ENCODE peak calls at places on chromosome 7, in nine cellular contexts. One of them, this sample, is unnamed.

GRCh38 chr7:73741600-73741999 is 3.0 kb upstream of the ABHD11 start:
- DNase-seq in HepG2: no peak
- DNase-seq in CD4-positive, alpha-beta memory T cell: no peak
- DNase-seq in left lung: no peak
- DNase-seq in endothelial cell of umbilical vein: no peak
- DNase-seq in aorta: no peak
- DNase-seq in CD8-positive, alpha-beta memory T cell: no peak
- DNase-seq in fibroblast of lung: no peak
- DNase-seq in A549: no peak
- DNase-seq in this sample: no peak

GRCh38 chr7:129401228-129401967 is 32.8 kb upstream of the STRIP2 start:
- DNase-seq in A549: no peak
- DNase-seq in endothelial cell of umbilical vein: peak
- DNase-seq in CD4-positive, alpha-beta memory T cell: no peak
- DNase-seq in left lung: no peak
- DNase-seq in CD8-positive, alpha-beta memory T cell: no peak
- DNase-seq in HepG2: peak
- DNase-seq in fibroblast of lung: peak
- DNase-seq in aorta: no peak
- DNase-seq in this sample: no peak

GRCh38 chr7:31020652-31021051 is 31.5 kb upstream of the ADCYAP1R1 start:
- DNase-seq in A549: no peak
- DNase-seq in left lung: no peak
- DNase-seq in CD4-positive, alpha-beta memory T cell: no peak
- DNase-seq in HepG2: no peak
- DNase-seq in fibroblast of lung: no peak
- DNase-seq in CD8-positive, alpha-beta memory T cell: no peak
- DNase-seq in aorta: peak
- DNase-seq in endothelial cell of umbilical vein: no peak
- DNase-seq in this sample: no peak

GRCh38 chr7:139748936-139749335 is 28.9 kb downstream of the HIPK2 start:
- DNase-seq in CD8-positive, alpha-beta memory T cell: no peak
- DNase-seq in aorta: no peak
- DNase-seq in left lung: no peak
- DNase-seq in endothelial cell of umbilical vein: no peak
- DNase-seq in CD4-positive, alpha-beta memory T cell: no peak
- DNase-seq in fibroblast of lung: no peak
- DNase-seq in HepG2: no peak
- DNase-seq in A549: no peak
- DNase-seq in this sample: no peak

GRCh38 chr7:8434290-8435002 is 1.0 kb downstream of the NXPH1 start:
- DNase-seq in CD8-positive, alpha-beta memory T cell: no peak
- DNase-seq in left lung: no peak
- DNase-seq in A549: no peak
- DNase-seq in HepG2: no peak
- DNase-seq in fibroblast of lung: no peak
- DNase-seq in endothelial cell of umbilical vein: no peak
- DNase-seq in CD4-positive, alpha-beta memory T cell: no peak
- DNase-seq in aorta: no peak
- DNase-seq in this sample: no peak

GRCh38 chr7:157827045-157827862 is 490.4 kb downstream of the DNAJB6 start:
- DNase-seq in left lung: no peak
- DNase-seq in aorta: peak
- DNase-seq in CD4-positive, alpha-beta memory T cell: peak
- DNase-seq in CD8-positive, alpha-beta memory T cell: no peak
- DNase-seq in fibroblast of lung: no peak
- DNase-seq in A549: no peak
- DNase-seq in HepG2: no peak
- DNase-seq in endothelial cell of umbilical vein: no peak
- DNase-seq in this sample: peak

GRCh38 chr7:143362126-143362961 is at the start of gene FAM131B:
- DNase-seq in left lung: no peak
- DNase-seq in aorta: peak
- DNase-seq in CD4-positive, alpha-beta memory T cell: peak
- DNase-seq in endothelial cell of umbilical vein: no peak
- DNase-seq in HepG2: no peak
- DNase-seq in CD8-positive, alpha-beta memory T cell: peak
- DNase-seq in A549: no peak
- DNase-seq in fibroblast of lung: no peak
- DNase-seq in this sample: no peak

GRCh38 chr7:80533287-80533686 is 21.4 kb upstream of the GNAT3 start:
- DNase-seq in fibroblast of lung: no peak
- DNase-seq in A549: no peak
- DNase-seq in endothelial cell of umbilical vein: no peak
- DNase-seq in left lung: no peak
- DNase-seq in aorta: no peak
- DNase-seq in HepG2: no peak
- DNase-seq in CD4-positive, alpha-beta memory T cell: no peak
- DNase-seq in CD8-positive, alpha-beta memory T cell: no peak
- DNase-seq in this sample: no peak

DNA sequence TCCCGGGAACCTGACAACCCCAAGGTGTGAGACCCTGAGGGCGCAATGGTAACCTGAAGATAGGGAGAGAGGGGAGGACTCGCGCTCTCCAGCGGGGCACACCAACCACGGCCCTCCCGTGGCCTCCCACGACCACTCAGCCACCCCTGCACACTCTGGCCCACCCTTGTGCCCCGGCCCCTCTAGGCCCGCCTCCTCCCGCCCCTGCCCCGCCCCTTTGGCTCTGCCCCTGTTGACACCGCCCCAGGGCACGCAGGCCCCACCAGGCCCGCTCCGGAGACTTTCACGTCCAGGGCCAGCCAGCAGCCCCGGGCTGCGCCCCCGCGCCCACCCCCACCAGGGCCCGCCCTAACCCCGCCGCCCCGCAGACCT is 11.0 kb downstream of the ATG9B start:
- DNase-seq in HepG2: no peak
- DNase-seq in CD8-positive, alpha-beta memory T cell: no peak
- DNase-seq in endothelial cell of umbilical vein: no peak
- DNase-seq in aorta: no peak
- DNase-seq in CD4-positive, alpha-beta memory T cell: no peak
- DNase-seq in fibroblast of lung: no peak
- DNase-seq in left lung: no peak
- DNase-seq in A549: no peak
- DNase-seq in this sample: no peak
- H3K27ac ChIP-seq in HepG2: no peak
- H3K27ac ChIP-seq in CD8-positive, alpha-beta memory T cell: peak
- H3K27ac ChIP-seq in endothelial cell of umbilical vein: no peak
- H3K27ac ChIP-seq in aorta: no peak
- H3K27ac ChIP-seq in CD4-positive, alpha-beta memory T cell: peak
- H3K27ac ChIP-seq in fibroblast of lung: no peak
- H3K27ac ChIP-seq in left lung: no peak
- H3K27ac ChIP-seq in A549: no peak
- H3K27ac ChIP-seq in this sample: peak

DNA sequence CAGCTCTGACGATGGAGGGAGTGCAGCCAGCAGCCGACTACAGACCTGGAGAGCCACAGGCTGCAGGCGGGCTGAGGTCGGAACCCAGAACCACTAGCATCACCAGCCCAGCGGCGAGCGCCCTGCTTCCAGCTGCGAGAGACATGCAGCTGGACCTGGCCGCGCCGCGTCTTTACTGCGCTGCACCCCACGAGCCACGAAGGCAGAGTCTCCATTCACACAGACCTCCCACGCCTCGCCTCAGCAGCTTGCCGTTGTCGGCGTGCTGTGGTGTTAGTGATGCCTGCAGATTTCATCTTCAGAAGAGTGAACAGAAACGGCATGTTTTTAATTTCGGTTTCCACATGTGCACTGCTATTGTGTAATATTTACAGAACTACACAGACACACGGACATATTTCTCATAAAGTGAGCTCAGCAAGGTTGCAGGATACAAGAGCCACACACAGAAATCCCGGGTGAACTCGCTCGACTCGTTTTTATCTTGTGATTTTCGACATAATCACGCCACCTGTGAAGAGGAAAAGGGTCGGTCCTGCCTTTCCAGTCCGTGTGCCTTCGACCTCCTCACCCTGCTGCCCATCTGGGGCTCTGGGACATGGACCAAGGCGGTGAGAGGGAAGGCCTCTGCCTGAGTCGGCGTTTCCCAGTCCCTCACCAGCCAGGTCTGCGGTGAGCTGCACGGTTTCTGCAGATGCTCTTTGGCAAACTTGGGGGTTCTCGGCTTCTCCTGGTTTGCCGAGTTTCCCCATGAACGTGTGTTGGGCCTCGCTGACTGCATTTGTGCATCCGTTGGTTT is 252.2 kb downstream of the ELFN1 start:
- DNase-seq in endothelial cell of umbilical vein: no peak
- DNase-seq in aorta: no peak
- DNase-seq in CD8-positive, alpha-beta memory T cell: no peak
- DNase-seq in fibroblast of lung: peak
- DNase-seq in HepG2: no peak
- DNase-seq in CD4-positive, alpha-beta memory T cell: peak
- DNase-seq in left lung: no peak
- DNase-seq in A549: no peak
- DNase-seq in this sample: peak
- H3K4me3 ChIP-seq in endothelial cell of umbilical vein: no peak
- H3K4me3 ChIP-seq in aorta: no peak
- H3K4me3 ChIP-seq in CD8-positive, alpha-beta memory T cell: no peak
- H3K4me3 ChIP-seq in fibroblast of lung: peak
- H3K4me3 ChIP-seq in HepG2: no peak
- H3K4me3 ChIP-seq in CD4-positive, alpha-beta memory T cell: no peak
- H3K4me3 ChIP-seq in left lung: no peak
- H3K4me3 ChIP-seq in A549: no peak
- H3K4me3 ChIP-seq in this sample: peak

DNA sequence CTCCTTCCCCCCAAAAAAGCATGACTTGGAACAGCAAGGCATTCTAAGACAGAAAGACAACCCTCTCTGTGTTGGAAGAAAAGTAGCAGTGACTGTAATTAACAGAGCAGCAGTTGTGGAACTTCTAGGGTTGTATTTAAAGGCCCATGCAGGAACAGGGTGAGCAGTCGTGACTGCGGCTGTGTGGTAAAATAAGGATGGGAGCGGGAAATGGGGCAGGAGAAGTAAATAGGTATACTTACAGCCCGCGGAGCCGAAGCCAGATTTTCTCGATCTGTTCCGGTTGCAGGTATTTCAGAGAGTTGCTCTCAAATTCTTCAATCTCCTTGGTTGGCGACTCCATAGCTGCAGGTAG is 179 bp downstream of the PDE1C start:
- DNase-seq in CD4-positive, alpha-beta memory T cell: no peak
- DNase-seq in CD8-positive, alpha-beta memory T cell: no peak
- DNase-seq in endothelial cell of umbilical vein: no peak
- DNase-seq in fibroblast of lung: no peak
- DNase-seq in A549: no peak
- DNase-seq in HepG2: no peak
- DNase-seq in aorta: no peak
- DNase-seq in left lung: no peak
- DNase-seq in this sample: no peak
- H3K27ac ChIP-seq in CD4-positive, alpha-beta memory T cell: no peak
- H3K27ac ChIP-seq in CD8-positive, alpha-beta memory T cell: no peak
- H3K27ac ChIP-seq in endothelial cell of umbilical vein: no peak
- H3K27ac ChIP-seq in fibroblast of lung: peak
- H3K27ac ChIP-seq in A549: peak
- H3K27ac ChIP-seq in HepG2: no peak
- H3K27ac ChIP-seq in aorta: peak
- H3K27ac ChIP-seq in left lung: peak
- H3K27ac ChIP-seq in this sample: no peak

DNA sequence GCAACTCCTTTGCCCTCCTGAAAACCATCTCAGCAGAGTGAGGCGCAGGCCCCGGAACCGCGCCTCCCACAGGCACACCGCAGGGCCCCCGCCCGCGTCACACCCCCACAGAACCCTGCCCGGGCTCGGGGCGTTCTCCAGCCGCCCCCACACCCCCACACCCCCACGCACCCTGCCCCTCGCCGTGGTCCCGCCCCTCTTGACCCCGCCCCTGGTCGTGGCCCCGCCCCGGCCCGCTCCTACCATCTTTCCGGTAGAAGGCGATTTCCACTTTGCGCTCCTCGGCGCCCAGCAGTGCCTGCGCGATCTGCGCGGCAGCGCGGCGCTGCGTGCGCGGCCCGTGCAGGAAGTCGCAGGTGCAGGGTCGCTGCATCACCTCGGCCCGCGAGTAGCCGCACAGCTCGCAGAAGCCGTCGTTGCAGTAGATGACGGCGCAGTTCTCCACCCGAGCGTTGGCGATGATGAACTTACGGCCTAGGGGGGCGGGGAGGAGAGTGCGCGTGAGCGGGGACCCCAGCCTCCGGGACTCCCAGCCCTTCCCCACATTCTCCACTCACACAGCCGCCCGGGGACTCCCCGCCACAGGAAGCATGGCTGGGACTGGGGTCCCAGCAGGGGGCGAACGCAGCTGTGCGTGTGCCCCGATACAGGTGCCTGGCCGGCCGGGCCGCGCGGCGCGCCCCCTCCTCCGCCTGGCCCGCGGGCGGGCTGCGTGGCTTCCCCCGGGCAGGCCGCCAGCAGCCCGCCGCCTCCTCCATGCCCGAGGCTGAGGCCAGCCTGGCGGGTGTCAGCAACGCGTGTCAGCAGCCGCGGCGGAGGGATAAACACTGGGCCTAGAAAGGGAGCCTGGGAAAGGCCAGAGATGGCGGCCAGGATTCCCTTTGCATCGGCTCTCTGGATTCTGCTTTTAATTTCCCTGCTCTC is 3.4 kb downstream of the KCNH2 start:
- DNase-seq in endothelial cell of umbilical vein: peak
- DNase-seq in aorta: no peak
- DNase-seq in left lung: no peak
- DNase-seq in HepG2: no peak
- DNase-seq in A549: peak
- DNase-seq in CD4-positive, alpha-beta memory T cell: peak
- DNase-seq in CD8-positive, alpha-beta memory T cell: peak
- DNase-seq in fibroblast of lung: peak
- DNase-seq in this sample: peak
- H3K4me3 ChIP-seq in endothelial cell of umbilical vein: no peak
- H3K4me3 ChIP-seq in aorta: peak
- H3K4me3 ChIP-seq in left lung: peak
- H3K4me3 ChIP-seq in HepG2: peak
- H3K4me3 ChIP-seq in A549: peak
- H3K4me3 ChIP-seq in CD4-positive, alpha-beta memory T cell: peak
- H3K4me3 ChIP-seq in CD8-positive, alpha-beta memory T cell: peak
- H3K4me3 ChIP-seq in fibroblast of lung: peak
- H3K4me3 ChIP-seq in this sample: peak

DNA sequence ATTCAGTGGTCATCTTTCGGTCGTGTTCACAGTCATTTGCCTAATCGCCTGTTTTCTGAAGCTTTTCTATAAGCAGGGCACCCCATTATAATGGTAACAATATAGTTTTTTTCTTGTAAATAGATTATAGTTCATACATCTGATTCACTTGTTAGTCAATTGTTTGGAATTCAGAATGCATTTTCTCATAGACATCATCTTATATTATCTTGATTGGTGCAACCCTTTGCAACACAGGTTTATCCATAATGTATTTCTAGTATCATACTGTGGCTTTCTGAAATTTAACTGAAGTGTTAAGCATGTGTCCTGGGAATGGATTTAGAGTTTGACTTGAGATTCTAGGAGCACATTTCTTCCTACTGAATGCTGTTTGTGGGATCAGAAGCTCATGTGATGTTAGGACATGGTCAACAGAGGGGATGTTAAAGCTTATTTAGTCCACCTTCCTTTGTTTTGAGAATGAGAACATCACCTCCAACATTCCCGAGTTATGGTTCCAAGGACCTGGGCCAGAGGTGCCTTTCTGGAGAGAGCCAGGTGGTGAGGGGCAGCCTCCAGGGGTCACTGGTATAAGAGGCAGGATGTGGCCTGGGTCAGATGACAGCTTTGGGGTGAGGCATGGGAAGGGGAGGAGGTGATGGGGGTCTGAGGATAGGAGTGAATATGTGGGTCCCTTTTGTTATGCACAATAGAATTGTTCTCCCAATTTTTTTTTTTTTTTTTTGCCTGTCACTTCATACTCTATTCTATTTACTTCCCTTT is 415.6 kb downstream of the EXOC4 start:
- DNase-seq in A549: no peak
- DNase-seq in CD4-positive, alpha-beta memory T cell: no peak
- DNase-seq in aorta: no peak
- DNase-seq in left lung: no peak
- DNase-seq in CD8-positive, alpha-beta memory T cell: no peak
- DNase-seq in HepG2: no peak
- DNase-seq in fibroblast of lung: peak
- DNase-seq in endothelial cell of umbilical vein: no peak
- DNase-seq in this sample: no peak
- H3K27ac ChIP-seq in A549: no peak
- H3K27ac ChIP-seq in CD4-positive, alpha-beta memory T cell: no peak
- H3K27ac ChIP-seq in aorta: no peak
- H3K27ac ChIP-seq in left lung: no peak
- H3K27ac ChIP-seq in CD8-positive, alpha-beta memory T cell: no peak
- H3K27ac ChIP-seq in HepG2: no peak
- H3K27ac ChIP-seq in fibroblast of lung: no peak
- H3K27ac ChIP-seq in endothelial cell of umbilical vein: no peak
- H3K27ac ChIP-seq in this sample: no peak